ENCODE peak calls at places on chromosomes 3 and 15, in eight cellular contexts. T is adrenal gland; Y is CD4-positive, CD25-positive, alpha-beta regulatory T cell; V is A549; S is ovary; L is left lung; R is hepatocyte; X is psoas muscle. P is an unnamed sample.
A peak's percentile ranks its signal among the peaks of the same experiment; 100 is the strongest.

GRCh38 chr3:97658670-97659285 is 105.8 kb upstream of the ARL6 start:
- DNase-seq in Y (peak; percentile 4), V (peak; percentile 39), L (no peak), R (peak; percentile 61), T (no peak), S (no peak), X (no peak), P (no peak)

GRCh38 chr3:108590443-108590842 is 921 bp downstream of the DZIP3 start:
- DNase-seq in X (no peak), L (no peak), T (no peak), Y (peak; percentile 40), V (no peak), R (peak; percentile 10), S (no peak), P (no peak)

GRCh38 chr3:39137435-39137936 is 15.9 kb downstream of the CSRNP1 start:
- DNase-seq in Y (no peak), V (no peak), T (no peak), S (no peak), R (no peak), L (no peak), X (no peak), P (no peak)

GRCh38 chr3:2920103-2920502 is 190.1 kb downstream of the IL5RA start:
- DNase-seq in R (no peak), V (no peak), T (no peak), S (no peak), Y (no peak), L (no peak), X (no peak), P (no peak)

GRCh38 chr15:33215941-33216872 is 21.7 kb upstream of the FMN1 start:
- DNase-seq in X (no peak), T (no peak), Y (peak; percentile 45), R (peak; percentile 58), S (no peak), L (no peak), V (peak; percentile 53), P (no peak)

GRCh38 chr3:170429050-170429449 is 10.4 kb downstream of the CLDN11 start:
- DNase-seq in T (no peak), R (no peak), X (no peak), L (no peak), S (no peak), V (no peak), Y (no peak), P (no peak)

GRCh38 chr3:118884748-118885206 is 149.9 kb downstream of the IGSF11 start:
- DNase-seq in S (peak; percentile 77), Y (peak; percentile 64), V (peak; percentile 63), L (peak; percentile 87), X (peak; percentile 71), R (peak; percentile 78), T (peak; percentile 81), P (peak; percentile 59)

GRCh38 chr3:123188058-123188457 is 13.7 kb upstream of the SEC22A start:
- DNase-seq in R (no peak), X (no peak), V (no peak), Y (no peak), T (no peak), S (no peak), L (no peak), P (no peak)

GRCh38 chr3:14505001-14505802 is 34.9 kb downstream of the GRIP2 start:
- DNase-seq in L (no peak), V (no peak), Y (no peak), X (no peak), T (no peak), R (no peak), S (peak; percentile 16), P (no peak)

GRCh38 chr3:129312671-129313414 is 34.2 kb downstream of the HMCES start:
- DNase-seq in R (no peak), T (no peak), X (no peak), S (peak; percentile 41), L (peak; percentile 17), V (peak; percentile 16), Y (no peak), P (no peak)

GRCh38 chr3:53938645-53939044 is 47.0 kb upstream of the SELENOK start:
- DNase-seq in X (no peak), L (no peak), V (peak; percentile 44), R (peak; percentile 78), Y (peak; percentile 42), T (peak; percentile 36), S (peak; percentile 30), P (no peak)

GRCh38 chr3:28860307-28860706 is 420.6 kb upstream of the RBMS3 start:
- DNase-seq in Y (no peak), V (no peak), L (no peak), R (no peak), T (peak; percentile 17), X (peak; percentile 34), S (no peak), P (peak; percentile 23)

GRCh38 chr3:8458711-8459110 is 42.9 kb upstream of the LMCD1 start:
- DNase-seq in Y (no peak), L (no peak), T (no peak), X (peak; percentile 44), V (no peak), S (no peak), R (no peak), P (peak; percentile 57)

GRCh38 chr3:40382617-40382979 is 4.4 kb upstream of the ENTPD3 start:
- DNase-seq in V (no peak), X (no peak), L (no peak), S (no peak), R (no peak), Y (no peak), T (no peak), P (no peak)

GRCh38 chr3:194816748-194817591 is 131.3 kb downstream of the FAM43A start:
- DNase-seq in X (no peak), T (no peak), R (no peak), L (no peak), Y (no peak), V (no peak), S (no peak), P (no peak)

GRCh38 chr3:172559029-172559428 is 35.8 kb upstream of the TNFSF10 start:
- DNase-seq in R (no peak), Y (no peak), T (no peak), L (no peak), V (no peak), X (no peak), S (no peak), P (peak; percentile 12)

DNA sequence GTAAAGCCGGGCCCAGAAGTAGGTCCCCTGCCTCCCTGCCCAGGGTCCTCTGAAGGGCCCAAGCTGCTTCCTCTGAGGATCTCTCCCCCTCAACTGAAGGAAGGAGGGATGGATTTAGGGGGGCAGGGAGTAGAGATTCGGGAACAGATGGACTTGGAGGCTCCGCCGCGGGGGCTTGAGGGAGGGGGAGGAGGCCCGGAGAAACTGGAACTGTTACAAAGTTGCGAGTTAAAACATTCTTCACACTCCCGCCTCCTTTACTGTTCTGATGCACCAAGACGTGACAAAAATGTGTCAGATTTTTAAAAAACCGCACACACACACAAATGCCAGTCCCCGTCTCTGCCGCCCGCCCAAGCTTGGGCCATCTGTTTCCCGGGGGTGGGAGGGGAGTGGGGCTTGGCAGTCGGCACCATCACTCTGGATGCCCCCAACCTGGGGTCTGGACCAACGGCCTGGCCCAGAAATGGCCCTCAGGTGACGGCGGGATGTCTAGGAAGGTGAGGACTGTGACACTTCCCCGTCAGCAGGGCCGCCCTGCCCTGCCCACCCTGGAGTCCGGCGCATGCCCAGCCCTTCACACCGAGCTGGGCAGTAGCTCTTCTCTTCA is 25.0 kb upstream of the LINGO1 start:
- DNase-seq in X (no peak), R (no peak), V (no peak), L (no peak), Y (no peak), S (no peak), T (no peak), P (no peak)
- H3K27ac ChIP-seq in X (no peak overlapping the region), R (no peak overlapping the region), V (no peak overlapping the region), L (no peak overlapping the region), Y (no peak overlapping the region), S (no peak overlapping the region), T (no peak overlapping the region), P (no peak overlapping the region)

GRCh38 chr3:49788056-49788455 is 1.7 kb upstream of the IP6K1 start:
- DNase-seq in X (no peak), S (no peak), T (no peak), Y (no peak), L (no peak), R (no peak), V (no peak), P (no peak)

GRCh38 chr3:49786357-49787181 is at the start of gene IP6K1:
- DNase-seq in Y (peak; percentile 100), L (peak; percentile 99), R (peak; percentile 100), X (peak; percentile 100), V (peak; percentile 99), S (peak; percentile 100), T (peak; percentile 100), P (peak; percentile 100)

GRCh38 chr3:49787536-49787935 is 1.2 kb upstream of the IP6K1 start:
- DNase-seq in V (no peak), Y (no peak), L (no peak), X (no peak), R (no peak), S (no peak), T (no peak), P (no peak)

GRCh38 chr3:49787182-49787464 is 781 bp upstream of the IP6K1 start:
- DNase-seq in R (no peak), T (no peak), S (no peak), L (no peak), X (no peak), Y (no peak), V (no peak), P (no peak)

DNA sequence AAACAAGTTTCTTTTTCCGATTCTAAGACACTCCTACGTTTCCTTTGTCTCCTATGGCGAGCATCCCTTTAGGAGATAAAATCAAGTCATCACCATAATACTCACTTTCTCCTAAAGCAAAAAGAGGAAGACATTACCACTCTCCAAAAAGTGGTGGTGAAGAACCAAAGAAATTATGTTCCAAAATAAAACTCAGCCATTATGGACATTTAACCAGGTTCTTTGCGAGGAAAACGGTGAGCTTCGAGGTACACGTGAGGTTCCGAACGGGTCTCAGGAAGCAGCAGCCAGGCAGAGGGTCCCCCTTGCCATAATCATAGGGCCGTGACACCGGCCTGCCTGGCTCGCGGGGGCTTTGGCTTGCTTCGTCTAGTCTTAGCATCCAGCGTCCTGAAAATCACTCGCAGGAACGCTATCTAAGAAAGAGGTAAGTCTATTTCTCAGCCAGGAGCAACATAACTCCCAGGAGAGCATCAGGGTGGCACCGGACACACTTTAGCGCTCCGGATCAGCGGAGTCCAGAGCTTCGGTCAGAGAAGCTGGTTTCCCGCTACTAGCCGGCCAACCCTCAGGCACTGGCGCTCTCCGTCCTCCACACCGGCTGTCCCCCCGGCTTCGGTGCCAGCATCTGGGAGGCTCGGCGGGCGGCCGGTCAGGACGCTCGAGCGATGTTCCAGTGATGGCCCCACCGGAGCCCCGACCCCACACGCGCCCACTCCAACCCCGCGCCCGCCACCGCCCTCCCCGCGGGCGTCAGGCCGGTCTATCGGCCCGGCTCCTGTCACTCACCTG is 581 bp downstream of the IP6K1 start:
- DNase-seq in L (no peak), Y (peak; percentile 51), S (no peak), X (no peak), T (peak; percentile 50), V (no peak), R (peak; percentile 52), P (peak; percentile 28)
- H3K4me1 ChIP-seq in L (peaks cover 49% of the 10 kb centered on the region), Y (peaks cover 39% of the 10 kb centered on the region), S (peaks cover 14% of the 10 kb centered on the region), X (peaks cover 26% of the 10 kb centered on the region), T (peaks cover 29% of the 10 kb centered on the region), V (peaks cover 11% of the 10 kb centered on the region), R (peaks cover 16% of the 10 kb centered on the region), P (peaks cover 15% of the 10 kb centered on the region)

GRCh38 chr15:88649753-88650551 is 11.1 kb downstream of the ISG20 start:
- DNase-seq in L (no peak), V (no peak), R (no peak), T (no peak), X (no peak), S (no peak), Y (no peak), P (no peak)
- H3K27ac ChIP-seq in L (peak overlapping the region; percentile 33), V (no peak overlapping the region), R (no peak overlapping the region), T (peak overlapping the region; percentile 17), X (no peak overlapping the region), S (no peak overlapping the region), Y (peak overlapping the region; percentile 83), P (peak overlapping the region; percentile 44)

GRCh38 chr15:99084965-99085364 is 19.9 kb upstream of the SYNM start:
- DNase-seq in V (no peak), L (no peak), T (no peak), S (no peak), R (no peak), Y (no peak), X (no peak), P (no peak)
- H3K4me1 ChIP-seq in V (no peaks in the 10 kb centered on the region), L (no peaks in the 10 kb centered on the region), T (no peaks in the 10 kb centered on the region), S (no peaks in the 10 kb centered on the region), R (no peaks in the 10 kb centered on the region), Y (no peaks in the 10 kb centered on the region), X (peaks cover 8% of the 10 kb centered on the region), P (peaks cover 7% of the 10 kb centered on the region)

P was measured in gastrocnemius medialis.